ENCODE peak calls at places on chromosomes 7 and 10, in ten cellular contexts. I is A172; C is brain pericyte; J is foreskin melanocyte; S is fibroblast of the conjunctiva; Q is stimulated activated CD8-positive, alpha-beta memory T cell treated with anti-CD3 and anti-CD28 coated beads, Interleukin-4, amount 100 ng/mL, for 48 hours; V is AG09309; W is astrocyte of the spinal cord; Y is cardiac fibroblast; P is activated T-helper 1 cell treated with anti-CD3 and anti-CD28 coated beads, Interleukin-12 subunit alpha, Interleukin-12 subunit beta, Interleukin-2, Interleukin-4 antibody, amounts not matched to agents 30 ng/mL and 10 ng/mL and 1 ng/mL, durations not matched to agents 14 hours and 24 hours and 36 hours. A is an unnamed sample.

GRCh38 chr10:50242777-50243176 is 8.5 kb downstream of the ASAH2 start:
- DNase-seq in I (no peak), C (no peak), J (no peak), S (no peak), Q (no peak), V (no peak), W (no peak), Y (no peak), P (no peak), A (no peak)

GRCh38 chr7:93043393-93043985 is 74.3 kb downstream of the SAMD9 start:
- DNase-seq in I (peak), C (peak), J (peak), S (peak), Q (no peak), V (peak), W (peak), Y (peak), P (no peak), A (no peak)

GRCh38 chr7:33651998-33652397 is 253.3 kb upstream of the BMPER start:
- DNase-seq in I (no peak), C (no peak), J (no peak), S (no peak), Q (no peak), V (no peak), W (no peak), Y (no peak), P (no peak), A (no peak)

GRCh38 chr10:14712991-14713422 is 61.7 kb downstream of the FAM107B start:
- DNase-seq in I (no peak), C (no peak), J (peak), S (no peak), Q (no peak), V (no peak), W (peak), Y (no peak), P (no peak), A (no peak)

GRCh38 chr10:77552252-77552651 is 85.4 kb downstream of the KCNMA1 start:
- DNase-seq in I (no peak), C (no peak), J (no peak), S (no peak), Q (no peak), V (no peak), W (no peak), Y (no peak), P (no peak), A (no peak)

GRCh38 chr10:17557459-17557858 is 59.7 kb downstream of the HACD1 start:
- DNase-seq in I (no peak), C (no peak), J (no peak), S (no peak), Q (no peak), V (no peak), W (no peak), Y (no peak), P (no peak), A (no peak)

GRCh38 chr10:17578603-17579002 is 38.6 kb downstream of the HACD1 start:
- DNase-seq in I (no peak), C (no peak), J (no peak), S (no peak), Q (no peak), V (no peak), W (no peak), Y (no peak), P (no peak), A (no peak)

GRCh38 chr7:20316706-20317105 is 14.0 kb upstream of the ITGB8 start:
- DNase-seq in I (no peak), C (no peak), J (no peak), S (no peak), Q (no peak), V (no peak), W (no peak), Y (no peak), P (no peak), A (no peak)

GRCh38 chr10:99835947-99836346 is 53.5 kb downstream of the ABCC2 start:
- DNase-seq in I (no peak), C (no peak), J (no peak), S (no peak), Q (no peak), V (no peak), W (no peak), Y (no peak), P (no peak), A (no peak)

GRCh38 chr10:18333616-18334015 is 193.4 kb downstream of the CACNB2 start:
- DNase-seq in I (no peak), C (no peak), J (no peak), S (no peak), Q (no peak), V (no peak), W (no peak), Y (no peak), P (no peak), A (no peak)

GRCh38 chr10:114576716-114577115 is 81.4 kb downstream of the ABLIM1 start:
- DNase-seq in I (no peak), C (no peak), J (no peak), S (no peak), Q (no peak), V (no peak), W (no peak), Y (no peak), P (no peak), A (no peak)

GRCh38 chr7:37224746-37225145 is 223.9 kb downstream of the ELMO1 start:
- DNase-seq in I (no peak), C (no peak), J (no peak), S (no peak), Q (no peak), V (no peak), W (no peak), Y (no peak), P (no peak), A (no peak)

GRCh38 chr7:101681170-101682007 is 52.3 kb upstream of the MYL10 start:
- DNase-seq in I (peak), C (no peak), J (no peak), S (peak), Q (no peak), V (peak), W (peak), Y (peak), P (no peak), A (no peak)

GRCh38 chr10:73060738-73061635 is 35.7 kb downstream of the P4HA1 start:
- DNase-seq in I (peak), C (no peak), J (peak), S (no peak), Q (no peak), V (no peak), W (peak), Y (peak), P (no peak), A (peak)

GRCh38 chr7:128307066-128307465 is 36.6 kb downstream of the RBM28 start:
- DNase-seq in I (no peak), C (no peak), J (no peak), S (no peak), Q (no peak), V (no peak), W (no peak), Y (no peak), P (no peak), A (no peak)

GRCh38 chr7:102978280-102978679 is 65.5 kb downstream of the LRRC17 start:
- DNase-seq in I (peak), C (no peak), J (no peak), S (peak), Q (no peak), V (no peak), W (peak), Y (peak), P (no peak), A (no peak)

GRCh38 chr7:148914208-148914777 is 30.2 kb upstream of the EZH2 start:
- DNase-seq in I (peak), C (no peak), J (no peak), S (peak), Q (peak), V (no peak), W (peak), Y (peak), P (peak), A (peak)

GRCh38 chr10:11178606-11179221 is 161.0 kb downstream of the CELF2 start:
- DNase-seq in I (peak), C (no peak), J (peak), S (no peak), Q (peak), V (peak), W (peak), Y (no peak), P (peak), A (no peak)

GRCh38 chr7:136847858-136848257 is 20.6 kb upstream of the CHRM2 start:
- DNase-seq in I (no peak), C (no peak), J (no peak), S (no peak), Q (no peak), V (no peak), W (no peak), Y (no peak), P (no peak), A (no peak)

GRCh38 chr10:73887038-73888015 is 13.0 kb upstream of the CAMK2G start:
- DNase-seq in I (peak), C (peak), J (peak), S (peak), Q (no peak), V (peak), W (peak), Y (peak), P (no peak), A (no peak)

GRCh38 chr7:111076205-111076604 is 14.7 kb upstream of the LRRN3 start:
- DNase-seq in I (peak), C (no peak), J (no peak), S (no peak), Q (peak), V (no peak), W (peak), Y (peak), P (no peak), A (no peak)

GRCh38 chr7:99005776-99006175 is 127.4 kb downstream of the TRRAP start:
- DNase-seq in I (no peak), C (no peak), J (peak), S (no peak), Q (peak), V (no peak), W (no peak), Y (no peak), P (no peak), A (no peak)

GRCh38 chr7:97835296-97836138 is 36.7 kb downstream of the ASNS start:
- DNase-seq in I (peak), C (no peak), J (peak), S (peak), Q (peak), V (peak), W (peak), Y (peak), P (peak), A (no peak)

GRCh38 chr7:92352009-92352408 is 95.3 kb upstream of the GATAD1 start:
- DNase-seq in I (no peak), C (no peak), J (no peak), S (no peak), Q (no peak), V (no peak), W (no peak), Y (no peak), P (no peak), A (no peak)

GRCh38 chr10:65838811-65839210 is 1087.0 kb upstream of the LRRTM3 start:
- DNase-seq in I (no peak), C (no peak), J (no peak), S (no peak), Q (no peak), V (no peak), W (no peak), Y (no peak), P (no peak), A (no peak)

GRCh38 chr10:3067859-3068179 is 471 bp downstream of the PFKP start:
- DNase-seq in I (no peak), C (no peak), J (no peak), S (no peak), Q (no peak), V (no peak), W (no peak), Y (no peak), P (peak), A (no peak)

GRCh38 chr7:158924956-158925355 is 68.6 kb downstream of the DYNC2I1 start:
- DNase-seq in I (peak), C (no peak), J (no peak), S (no peak), Q (no peak), V (peak), W (peak), Y (peak), P (no peak), A (no peak)

A was measured in epithelial cell of prostate.